ENCODE peak calls at places on chromosomes 3 and 15, in six cellular contexts. One of them, this sample, is unnamed.

GRCh38 chr3:188698436-188698835 is 473.3 kb upstream of the TPRG1 start:
- DNase-seq in ovary: no peak
- DNase-seq in foreskin fibroblast: no peak
- DNase-seq in brain microvascular endothelial cell: no peak
- DNase-seq in kidney: no peak
- DNase-seq in coronary artery: no peak
- DNase-seq in this sample: no peak

GRCh38 chr3:122784436-122784835 is 9.2 kb downstream of the HSPBAP1 start:
- DNase-seq in ovary: no peak
- DNase-seq in foreskin fibroblast: no peak
- DNase-seq in brain microvascular endothelial cell: peak; percentile 73
- DNase-seq in kidney: no peak
- DNase-seq in coronary artery: no peak
- DNase-seq in this sample: no peak

GRCh38 chr15:57427367-57427821 is 51.1 kb downstream of the CGNL1 start:
- DNase-seq in ovary: peak; percentile 29
- DNase-seq in foreskin fibroblast: peak; percentile 62
- DNase-seq in brain microvascular endothelial cell: peak; percentile 42
- DNase-seq in kidney: no peak
- DNase-seq in coronary artery: no peak
- DNase-seq in this sample: no peak

GRCh38 chr3:39178553-39178952 is 13.8 kb downstream of the XIRP1 start:
- DNase-seq in ovary: no peak
- DNase-seq in foreskin fibroblast: no peak
- DNase-seq in brain microvascular endothelial cell: no peak
- DNase-seq in kidney: no peak
- DNase-seq in coronary artery: no peak
- DNase-seq in this sample: no peak

GRCh38 chr15:70395164-70395563 is 297.4 kb upstream of the TLE3 start:
- DNase-seq in ovary: no peak
- DNase-seq in foreskin fibroblast: no peak
- DNase-seq in brain microvascular endothelial cell: no peak
- DNase-seq in kidney: no peak
- DNase-seq in coronary artery: no peak
- DNase-seq in this sample: peak; percentile 74

GRCh38 chr3:146685050-146685814 is 80.1 kb upstream of the PLSCR5 start:
- DNase-seq in ovary: no peak
- DNase-seq in foreskin fibroblast: no peak
- DNase-seq in brain microvascular endothelial cell: no peak
- DNase-seq in kidney: no peak
- DNase-seq in coronary artery: no peak
- DNase-seq in this sample: no peak

GRCh38 chr3:117756580-117756979 is 1047.0 kb downstream of the TUSC7 start:
- DNase-seq in ovary: no peak
- DNase-seq in foreskin fibroblast: no peak
- DNase-seq in brain microvascular endothelial cell: no peak
- DNase-seq in kidney: no peak
- DNase-seq in coronary artery: no peak
- DNase-seq in this sample: no peak

GRCh38 chr3:88618121-88618645 is 468.4 kb downstream of the C3orf38 start:
- DNase-seq in ovary: no peak
- DNase-seq in foreskin fibroblast: no peak
- DNase-seq in brain microvascular endothelial cell: no peak
- DNase-seq in kidney: no peak
- DNase-seq in coronary artery: no peak
- DNase-seq in this sample: no peak

GRCh38 chr3:5376761-5377160 is 189.3 kb downstream of the EDEM1 start:
- DNase-seq in ovary: no peak
- DNase-seq in foreskin fibroblast: no peak
- DNase-seq in brain microvascular endothelial cell: no peak
- DNase-seq in kidney: peak; percentile 51
- DNase-seq in coronary artery: no peak
- DNase-seq in this sample: no peak

GRCh38 chr3:168828536-168828935 is 732.8 kb upstream of the GOLIM4 start:
- DNase-seq in ovary: no peak
- DNase-seq in foreskin fibroblast: no peak
- DNase-seq in brain microvascular endothelial cell: no peak
- DNase-seq in kidney: no peak
- DNase-seq in coronary artery: no peak
- DNase-seq in this sample: no peak

GRCh38 chr15:88918738-88919137 is 5.6 kb upstream of the MFGE8 start:
- DNase-seq in ovary: peak; percentile 58
- DNase-seq in foreskin fibroblast: peak; percentile 95
- DNase-seq in brain microvascular endothelial cell: peak; percentile 95
- DNase-seq in kidney: no peak
- DNase-seq in coronary artery: peak; percentile 93
- DNase-seq in this sample: peak; percentile 84

GRCh38 chr15:66808181-66808824 is 106.3 kb downstream of the SMAD6 start:
- DNase-seq in ovary: no peak
- DNase-seq in foreskin fibroblast: no peak
- DNase-seq in brain microvascular endothelial cell: no peak
- DNase-seq in kidney: no peak
- DNase-seq in coronary artery: no peak
- DNase-seq in this sample: no peak

GRCh38 chr15:90362936-90363212 is 10.8 kb downstream of the ZNF774 start:
- DNase-seq in ovary: peak; percentile 41
- DNase-seq in foreskin fibroblast: peak; percentile 87
- DNase-seq in brain microvascular endothelial cell: peak; percentile 81
- DNase-seq in kidney: no peak
- DNase-seq in coronary artery: no peak
- DNase-seq in this sample: no peak

GRCh38 chr15:60616147-60616546 is 137.2 kb upstream of the ICE2 start:
- DNase-seq in ovary: no peak
- DNase-seq in foreskin fibroblast: no peak
- DNase-seq in brain microvascular endothelial cell: no peak
- DNase-seq in kidney: no peak
- DNase-seq in coronary artery: no peak
- DNase-seq in this sample: peak; percentile 52

GRCh38 chr15:37880009-37880834 is 54.2 kb upstream of the TMCO5A start:
- DNase-seq in ovary: no peak
- DNase-seq in foreskin fibroblast: peak; percentile 50
- DNase-seq in brain microvascular endothelial cell: peak; percentile 44
- DNase-seq in kidney: no peak
- DNase-seq in coronary artery: no peak
- DNase-seq in this sample: no peak

GRCh38 chr3:10283638-10284037 is 9.1 kb downstream of the GHRL start:
- DNase-seq in ovary: no peak
- DNase-seq in foreskin fibroblast: no peak
- DNase-seq in brain microvascular endothelial cell: no peak
- DNase-seq in kidney: peak; percentile 88
- DNase-seq in coronary artery: no peak
- DNase-seq in this sample: no peak

GRCh38 chr3:10555263-10555662 is 49.9 kb upstream of the ATP2B2 start:
- DNase-seq in ovary: no peak
- DNase-seq in foreskin fibroblast: no peak
- DNase-seq in brain microvascular endothelial cell: no peak
- DNase-seq in kidney: no peak
- DNase-seq in coronary artery: peak; percentile 40
- DNase-seq in this sample: peak; percentile 43

GRCh38 chr3:179321585-179322322 is 1.1 kb upstream of the ZNF639 start:
- DNase-seq in ovary: peak; percentile 66
- DNase-seq in foreskin fibroblast: peak; percentile 54
- DNase-seq in brain microvascular endothelial cell: peak; percentile 52
- DNase-seq in kidney: no peak
- DNase-seq in coronary artery: no peak
- DNase-seq in this sample: no peak

DNA sequence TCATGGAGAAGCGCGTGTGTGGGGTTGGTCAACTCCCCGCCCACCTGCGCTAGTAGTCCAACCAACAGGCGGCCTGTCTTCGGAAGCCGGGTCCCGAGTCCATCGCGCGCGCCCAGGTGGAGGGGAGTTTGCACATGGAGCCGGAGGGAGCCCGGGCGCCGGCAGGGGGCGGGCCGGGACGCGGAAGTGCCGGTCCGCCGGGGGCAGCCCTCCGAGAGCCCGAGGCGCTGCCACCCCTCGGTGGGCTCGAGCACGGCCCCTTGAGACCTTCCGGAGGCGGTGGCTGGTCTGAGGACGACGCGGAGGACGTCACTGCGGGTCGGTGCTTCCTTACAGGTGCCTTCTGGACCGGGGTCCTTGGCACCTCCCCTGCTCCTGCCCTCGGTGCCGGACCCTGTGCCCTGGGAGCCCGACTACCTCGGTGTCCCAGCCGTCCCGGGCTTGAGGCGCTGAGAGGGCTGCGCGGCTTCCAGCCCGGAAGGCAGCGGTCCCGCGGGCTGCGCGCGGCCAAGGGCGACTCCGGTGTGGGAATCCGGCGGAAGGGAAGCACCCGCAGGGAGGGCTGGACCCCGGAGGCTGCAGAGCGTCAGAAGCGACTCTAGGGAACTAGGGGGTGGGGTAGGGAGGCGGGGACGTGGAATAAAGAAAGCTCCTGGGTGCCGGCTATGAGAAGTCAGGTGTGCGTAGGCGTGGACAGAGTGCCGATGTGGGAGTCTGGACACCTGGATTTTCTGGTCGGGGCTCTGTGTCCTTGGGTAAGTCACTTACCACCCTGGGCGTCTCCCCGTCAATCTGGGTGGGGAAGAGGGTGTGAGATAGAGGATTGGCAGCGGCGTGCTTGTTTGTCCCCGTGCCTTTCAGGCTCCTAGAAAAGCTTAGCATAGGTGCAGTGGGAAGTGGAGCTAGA is 212.3 kb downstream of the FGF12 start:
- DNase-seq in ovary: no peak
- DNase-seq in foreskin fibroblast: no peak
- DNase-seq in brain microvascular endothelial cell: no peak
- DNase-seq in kidney: peak; percentile 65
- DNase-seq in coronary artery: no peak
- DNase-seq in this sample: peak; percentile 83
- TF ChIP-seq CTCF in ovary: no peak
- TF ChIP-seq CTCF in foreskin fibroblast: no peak
- TF ChIP-seq CTCF in brain microvascular endothelial cell: no peak
- TF ChIP-seq CTCF in kidney: no peak
- TF ChIP-seq CTCF in coronary artery: no peak
- TF ChIP-seq CTCF in this sample: no peak

DNA sequence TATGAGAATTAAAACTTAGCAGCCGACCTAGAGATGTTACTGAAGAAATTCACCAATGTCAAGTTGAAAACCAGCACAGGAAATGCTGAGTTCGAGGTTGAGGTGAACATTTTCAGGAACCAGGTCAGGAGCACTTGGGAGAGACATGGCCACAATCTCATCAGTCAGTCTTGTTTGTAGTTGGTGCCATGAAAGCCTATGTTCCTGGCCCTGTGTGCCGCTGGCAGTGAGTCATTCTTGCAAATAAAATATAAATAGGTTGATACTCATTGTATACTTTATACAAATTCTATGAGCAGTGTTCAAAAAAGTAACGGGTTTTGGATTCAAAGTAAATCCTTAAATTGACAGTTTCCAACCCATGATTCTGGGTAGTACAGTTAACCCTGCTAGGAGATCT is 1.5 kb upstream of the FSIP1 start:
- DNase-seq in ovary: no peak
- DNase-seq in foreskin fibroblast: no peak
- DNase-seq in brain microvascular endothelial cell: peak; percentile 28
- DNase-seq in kidney: no peak
- DNase-seq in coronary artery: no peak
- DNase-seq in this sample: no peak
- H3K4me3 ChIP-seq in ovary: no peak overlapping the region
- H3K4me3 ChIP-seq in foreskin fibroblast: peak overlapping the region; percentile 64
- H3K4me3 ChIP-seq in brain microvascular endothelial cell: no peak overlapping the region
- H3K4me3 ChIP-seq in kidney: peak overlapping the region; percentile 98
- H3K4me3 ChIP-seq in coronary artery: no peak overlapping the region
- H3K4me3 ChIP-seq in this sample: no peak overlapping the region

GRCh38 chr3:9032236-9032777 is 69.0 kb upstream of the RAD18 start:
- DNase-seq in ovary: no peak
- DNase-seq in foreskin fibroblast: no peak
- DNase-seq in brain microvascular endothelial cell: no peak
- DNase-seq in kidney: no peak
- DNase-seq in coronary artery: no peak
- DNase-seq in this sample: no peak

GRCh38 chr3:9037113-9037715 is 73.9 kb upstream of the RAD18 start:
- DNase-seq in ovary: peak; percentile 80
- DNase-seq in foreskin fibroblast: no peak
- DNase-seq in brain microvascular endothelial cell: no peak
- DNase-seq in kidney: no peak
- DNase-seq in coronary artery: no peak
- DNase-seq in this sample: peak; percentile 37

GRCh38 chr3:9035473-9035872 is 72.2 kb upstream of the RAD18 start:
- DNase-seq in ovary: no peak
- DNase-seq in foreskin fibroblast: no peak
- DNase-seq in brain microvascular endothelial cell: no peak
- DNase-seq in kidney: no peak
- DNase-seq in coronary artery: no peak
- DNase-seq in this sample: no peak

GRCh38 chr3:9036327-9037112 is 73.2 kb upstream of the RAD18 start:
- DNase-seq in ovary: peak; percentile 89
- DNase-seq in foreskin fibroblast: peak; percentile 64
- DNase-seq in brain microvascular endothelial cell: no peak
- DNase-seq in kidney: no peak
- DNase-seq in coronary artery: peak; percentile 79
- DNase-seq in this sample: peak; percentile 90

DNA sequence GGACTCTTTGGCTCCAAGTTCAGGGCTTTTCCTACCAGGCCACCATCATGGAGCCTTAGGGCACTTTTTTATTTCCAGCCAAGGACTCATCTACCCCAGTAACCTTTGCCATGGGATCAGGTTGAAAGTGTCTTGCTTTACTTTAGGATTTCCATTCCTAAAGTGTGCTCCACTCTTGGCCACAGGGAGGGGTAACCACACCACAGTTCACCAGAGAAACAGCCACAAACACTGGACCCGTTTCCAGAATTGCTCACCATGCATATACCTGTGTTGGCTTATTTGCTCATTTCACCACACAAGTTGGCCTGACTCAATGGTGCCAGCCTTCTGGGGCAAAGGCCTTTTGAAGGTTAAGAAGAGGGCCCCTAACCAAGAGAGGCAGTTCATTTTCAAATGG is 70.6 kb upstream of the RAD18 start:
- DNase-seq in ovary: no peak
- DNase-seq in foreskin fibroblast: no peak
- DNase-seq in brain microvascular endothelial cell: no peak
- DNase-seq in kidney: no peak
- DNase-seq in coronary artery: no peak
- DNase-seq in this sample: no peak
- TF ChIP-seq CTCF in ovary: no peak
- TF ChIP-seq CTCF in foreskin fibroblast: no peak
- TF ChIP-seq CTCF in brain microvascular endothelial cell: no peak
- TF ChIP-seq CTCF in kidney: no peak
- TF ChIP-seq CTCF in coronary artery: no peak
- TF ChIP-seq CTCF in this sample: no peak

GRCh38 chr3:101687142-101687931 is 819 bp upstream of the RPL24 start:
- DNase-seq in ovary: no peak
- DNase-seq in foreskin fibroblast: no peak
- DNase-seq in brain microvascular endothelial cell: no peak
- DNase-seq in kidney: no peak
- DNase-seq in coronary artery: no peak
- DNase-seq in this sample: peak; percentile 33

GRCh38 chr3:101695779-101696372 is 9.4 kb upstream of the RPL24 start:
- DNase-seq in ovary: peak; percentile 45
- DNase-seq in foreskin fibroblast: no peak
- DNase-seq in brain microvascular endothelial cell: peak; percentile 70
- DNase-seq in kidney: no peak
- DNase-seq in coronary artery: no peak
- DNase-seq in this sample: no peak

GRCh38 chr3:101685870-101686307 is 629 bp downstream of the RPL24 start:
- DNase-seq in ovary: no peak
- DNase-seq in foreskin fibroblast: no peak
- DNase-seq in brain microvascular endothelial cell: no peak
- DNase-seq in kidney: no peak
- DNase-seq in coronary artery: no peak
- DNase-seq in this sample: no peak

GRCh38 chr3:101689291-101689690 is 2.8 kb upstream of the RPL24 start:
- DNase-seq in ovary: no peak
- DNase-seq in foreskin fibroblast: no peak
- DNase-seq in brain microvascular endothelial cell: no peak
- DNase-seq in kidney: no peak
- DNase-seq in coronary artery: no peak
- DNase-seq in this sample: no peak

GRCh38 chr3:101690972-101691371 is 4.5 kb upstream of the RPL24 start:
- DNase-seq in ovary: no peak
- DNase-seq in foreskin fibroblast: no peak
- DNase-seq in brain microvascular endothelial cell: no peak
- DNase-seq in kidney: no peak
- DNase-seq in coronary artery: no peak
- DNase-seq in this sample: no peak
- H3K4me3 ChIP-seq in ovary: no peak overlapping the region
- H3K4me3 ChIP-seq in foreskin fibroblast: no peak overlapping the region
- H3K4me3 ChIP-seq in brain microvascular endothelial cell: no peak overlapping the region
- H3K4me3 ChIP-seq in kidney: no peak overlapping the region
- H3K4me3 ChIP-seq in coronary artery: no peak overlapping the region
- H3K4me3 ChIP-seq in this sample: no peak overlapping the region